ENCODE peak calls at places on chromosomes 7 and 10, in ten cellular contexts. S is mesenchymal stem cell, Z is PC-3, K is AG04450, L is sigmoid colon, M is psoas muscle, O is breast epithelium, J is hepatocyte, X is Peyer's patch, R is IMR-90. Y is an unnamed sample. For H3K9me3, the result is how much of the 10 kb centered on the place peaks cover.

GRCh38 chr7:89837515-89837914 is 316.8 kb upstream of the STEAP1 start:
- DNase-seq in L (no peak), S (no peak), Z (peak), J (no peak), X (no peak), K (no peak), O (no peak), M (no peak), R (no peak), Y (no peak)

GRCh38 chr7:112206238-112207105 is at the start of the genes DOCK4 and ZNF277:
- DNase-seq in O (peak), S (peak), J (peak), M (peak), X (peak), Z (peak), R (peak), L (peak), K (peak), Y (peak)

GRCh38 chr10:43197834-43198681 is 59.8 kb downstream of the CSGALNACT2 start:
- DNase-seq in X (peak), M (no peak), R (no peak), L (peak), O (peak), Z (peak), K (no peak), J (no peak), S (no peak), Y (no peak)

GRCh38 chr7:138784692-138785091 is 13.1 kb upstream of the TMEM213 start:
- DNase-seq in Z (peak), S (no peak), J (no peak), R (no peak), K (no peak), O (peak), L (no peak), X (no peak), M (no peak), Y (no peak)

GRCh38 chr10:48449501-48450232 is 143.2 kb downstream of the MAPK8 start:
- DNase-seq in K (no peak), O (no peak), X (peak), L (peak), S (no peak), M (no peak), R (no peak), J (peak), Z (no peak), Y (no peak)

GRCh38 chr10:132514841-132515521 is 22.6 kb upstream of the INPP5A start:
- DNase-seq in X (peak), S (no peak), L (peak), J (no peak), O (no peak), R (no peak), Z (no peak), M (no peak), K (no peak), Y (no peak)

GRCh38 chr10:68172324-68172723 is 59.6 kb downstream of the ATOH7 start:
- DNase-seq in S (no peak), X (no peak), K (no peak), O (no peak), L (no peak), R (no peak), Z (no peak), M (no peak), J (no peak), Y (no peak)

GRCh38 chr7:23277359-23277989 is 21.7 kb upstream of the MALSU1 start:
- DNase-seq in Z (peak), J (peak), K (peak), L (no peak), O (no peak), S (peak), M (no peak), X (peak), R (peak), Y (no peak)

GRCh38 chr7:36604801-36605200 is 119.5 kb downstream of the AOAH start:
- DNase-seq in Z (no peak), X (no peak), O (no peak), S (peak), R (no peak), K (no peak), M (no peak), L (no peak), J (peak), Y (no peak)

GRCh38 chr10:63720689-63721088 is 199.5 kb downstream of the REEP3 start:
- DNase-seq in S (no peak), O (no peak), Z (peak), K (no peak), L (no peak), J (no peak), M (no peak), X (no peak), R (no peak), Y (no peak)

GRCh38 chr10:80414126-80414898 is 6.0 kb downstream of the PRXL2A start:
- DNase-seq in K (peak), S (peak), X (peak), R (peak), O (no peak), Z (no peak), J (no peak), L (no peak), M (no peak), Y (no peak)

GRCh38 chr7:1536768-1537630 is 6.5 kb downstream of the MAFK start:
- DNase-seq in X (peak), Z (peak), K (peak), J (peak), L (peak), S (peak), R (peak), M (peak), O (peak), Y (no peak)

GRCh38 chr7:76300210-76300731 is 2.2 kb upstream of the HSPB1 start:
- DNase-seq in M (no peak), O (peak), L (no peak), Z (peak), S (peak), J (peak), X (peak), R (peak), K (no peak), Y (no peak)

GRCh38 chr10:114631678-114632417 is 26.2 kb downstream of the ABLIM1 start:
- DNase-seq in O (no peak), Z (no peak), L (peak), J (peak), M (peak), R (no peak), X (peak), S (peak), K (no peak), Y (peak)

GRCh38 chr7:17301491-17302101 is 3.1 kb downstream of the AHR start:
- DNase-seq in L (peak), S (peak), J (peak), K (no peak), R (peak), Z (peak), M (no peak), X (peak), O (no peak), Y (peak)

GRCh38 chr7:150735596-150736358 is 1.4 kb upstream of the GIMAP5 start:
- DNase-seq in Z (no peak), K (no peak), J (no peak), L (no peak), M (no peak), R (no peak), O (no peak), S (no peak), X (no peak), Y (no peak)

GRCh38 chr7:150380463-150380862 is 1.3 kb downstream of the ZNF775 start:
- DNase-seq in J (no peak), L (peak), X (no peak), K (no peak), S (no peak), O (no peak), Z (no peak), R (no peak), M (no peak), Y (no peak)

GRCh38 chr7:92802398-92802797 is 34.0 kb downstream of the CDK6 start:
- DNase-seq in L (no peak), M (no peak), Z (no peak), K (no peak), S (no peak), O (no peak), J (no peak), R (no peak), X (no peak), Y (no peak)

GRCh38 chr10:106395061-106395749 is 769.3 kb downstream of the SORCS1 start:
- DNase-seq in J (no peak), X (no peak), R (no peak), S (no peak), K (no peak), Z (no peak), L (no peak), M (no peak), O (no peak), Y (no peak)

GRCh38 chr10:598415-599170 is 90.9 kb downstream of the DIP2C start:
- DNase-seq in X (no peak), J (peak), Z (no peak), L (no peak), O (no peak), M (no peak), R (peak), S (peak), K (peak), Y (no peak)

GRCh38 chr7:135976312-135977019 is 693 bp downstream of the MTPN start:
- DNase-seq in M (no peak), R (peak), Z (peak), X (peak), L (no peak), J (peak), O (no peak), S (no peak), K (no peak), Y (peak)

GRCh38 chr10:10794776-10795175 is 222.9 kb upstream of the CELF2 start:
- DNase-seq in O (no peak), Z (peak), L (no peak), K (no peak), R (peak), M (no peak), J (no peak), S (peak), X (no peak), Y (no peak)

GRCh38 chr7:80316811-80317210 is 182.2 kb downstream of the GNAI1 start:
- DNase-seq in Z (peak), R (no peak), K (no peak), S (no peak), M (no peak), O (no peak), X (no peak), J (no peak), L (no peak), Y (no peak)

GRCh38 chr10:77601488-77601887 is 36.1 kb downstream of the KCNMA1 start:
- DNase-seq in J (peak), S (peak), O (no peak), M (no peak), R (peak), K (no peak), Z (peak), L (peak), X (peak), Y (no peak)

GRCh38 chr10:2964632-2965296 is 102.6 kb upstream of the PFKP start:
- DNase-seq in K (no peak), M (no peak), J (no peak), O (no peak), S (no peak), X (no peak), Z (no peak), R (no peak), L (no peak), Y (no peak)

GRCh38 chr7:138429577-138430250 is 30.3 kb upstream of the TRIM24 start:
- DNase-seq in K (no peak), L (no peak), Z (peak), S (no peak), X (no peak), J (peak), O (no peak), M (no peak), R (no peak), Y (no peak)

GRCh38 chr7:73971315-73971700 is 56.7 kb upstream of the ELN start:
- DNase-seq in K (no peak), J (no peak), O (no peak), S (no peak), Z (no peak), M (no peak), L (no peak), X (no peak), R (no peak), Y (no peak)

GRCh38 chr7:43764039-43764789 is 5.7 kb downstream of the BLVRA start:
- DNase-seq in J (peak), S (no peak), O (peak), X (peak), Z (peak), K (no peak), L (peak), R (no peak), M (peak), Y (no peak)

GRCh38 chr10:106169241-106169640 is 995.3 kb downstream of the SORCS1 start:
- DNase-seq in J (no peak), Z (no peak), O (no peak), R (no peak), M (no peak), S (no peak), L (no peak), X (no peak), K (no peak), Y (no peak)

GRCh38 chr10:15120523-15120922 is 23.4 kb downstream of the RPP38 start:
- DNase-seq in O (no peak), S (no peak), J (no peak), Z (peak), L (no peak), R (peak), X (no peak), M (no peak), K (no peak), Y (no peak)

GRCh38 chr10:107733731-107734130 is 569.2 kb upstream of the SORCS1 start:
- DNase-seq in M (no peak), J (no peak), X (no peak), R (no peak), L (no peak), O (no peak), Z (no peak), S (no peak), K (no peak), Y (no peak)

GRCh38 chr10:86362129-86362527 is 4.5 kb downstream of the GRID1 start:
- DNase-seq in L (peak), Z (no peak), X (peak), S (no peak), R (no peak), M (no peak), O (no peak), J (no peak), K (no peak), Y (no peak)

DNA sequence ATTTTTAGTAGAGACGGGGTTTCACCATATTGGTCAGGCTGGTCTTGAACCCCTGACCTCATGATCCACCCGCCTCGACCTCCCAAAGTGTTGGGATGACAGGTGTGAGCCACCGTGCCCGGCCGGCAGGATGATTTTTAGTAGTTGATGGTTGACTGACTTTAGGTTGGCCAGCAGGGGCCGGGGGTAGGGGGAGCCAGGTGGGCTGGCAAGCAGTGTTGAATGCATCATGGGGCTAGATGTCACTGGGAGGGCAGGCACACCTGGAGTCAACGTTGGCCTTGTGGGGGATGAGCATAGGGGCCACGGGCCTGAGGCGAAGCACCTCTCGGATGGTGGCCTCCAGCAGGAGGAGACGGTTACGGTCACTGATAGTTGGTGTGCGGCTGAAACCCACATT is 5.0 kb downstream of the CYP17A1 start:
- DNase-seq in X (no peak), M (no peak), R (no peak), K (no peak), L (no peak), O (no peak), Z (no peak), S (no peak), J (no peak), Y (no peak)
- H3K9me3 ChIP-seq in X (under half), M (under half), R (under half), K (under half), L (under half), O (under half), Z (under half), S (under half), J (under half), Y (under half)

GRCh38 chr7:42661312-42661711 is 250.6 kb downstream of the C7orf25 start:
- DNase-seq in S (peak), K (no peak), L (no peak), Z (peak), J (no peak), X (no peak), M (no peak), R (no peak), O (no peak), Y (no peak)
- H3K9me3 ChIP-seq in S (under half), K (under half), L (under half), Z (under half), J (under half), X (under half), M (under half), R (under half), O (under half), Y (under half)

DNA sequence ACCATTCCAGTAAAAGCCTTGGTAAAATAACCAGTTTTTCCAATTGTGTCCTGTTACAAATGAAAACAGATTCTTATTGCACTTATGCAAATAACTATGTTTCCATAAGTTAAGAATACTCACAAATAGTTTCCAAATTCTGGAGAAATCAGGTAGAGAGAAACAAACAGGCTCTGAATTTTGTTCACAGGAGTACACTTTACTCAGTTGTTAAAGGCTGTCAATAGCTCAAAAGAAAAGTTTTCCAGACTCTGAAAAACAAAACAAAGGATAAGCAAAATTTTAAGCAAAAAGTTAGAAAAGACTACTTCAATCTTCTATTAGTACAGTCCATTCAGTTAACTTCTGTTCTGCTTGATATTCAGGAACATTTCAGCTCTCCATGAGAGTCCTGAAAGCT is 32.8 kb upstream of the ZNF365 start:
- DNase-seq in O (no peak), M (no peak), Z (peak), J (no peak), S (no peak), L (no peak), X (no peak), K (no peak), R (no peak), Y (no peak)
- H3K9me3 ChIP-seq in O (under half), M (under half), Z (half or more), J (under half), S (half or more), L (under half), X (under half), K (under half), R (under half), Y (under half)

GRCh38 chr10:131157899-131158298 is 153.6 kb downstream of the TCERG1L start:
- DNase-seq in O (no peak), L (no peak), X (no peak), J (no peak), M (no peak), Z (no peak), K (no peak), S (no peak), R (no peak), Y (no peak)
- H3K9me3 ChIP-seq in O (under half), L (under half), X (under half), J (under half), M (under half), Z (under half), K (half or more), S (under half), R (half or more), Y (under half)

DNA sequence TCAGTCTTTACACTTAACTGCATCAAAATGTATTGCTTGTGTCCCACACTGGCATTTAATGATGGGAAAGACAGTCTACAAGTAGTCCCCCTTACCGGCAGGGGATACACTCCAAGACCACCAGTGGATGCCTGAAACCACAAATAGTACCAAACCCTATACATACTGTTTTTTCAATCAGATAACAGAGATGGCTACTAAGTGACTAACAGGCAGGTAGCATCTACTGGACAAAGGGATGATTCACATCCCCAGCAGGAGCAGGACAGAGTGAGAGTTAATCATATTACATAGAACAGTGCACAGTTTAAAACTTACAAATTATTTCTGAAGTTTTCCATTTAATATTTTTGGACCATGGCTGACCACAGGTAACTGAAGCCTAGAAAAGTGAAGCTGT is 13.2 kb downstream of the TMEM243 start:
- DNase-seq in L (no peak), Z (peak), O (no peak), R (peak), K (no peak), S (no peak), J (no peak), X (no peak), M (no peak), Y (no peak)
- H3K9me3 ChIP-seq in L (under half), Z (under half), O (under half), R (under half), K (under half), S (under half), J (under half), X (under half), M (under half), Y (under half)

GRCh38 chr7:158373761-158374545 is 213.7 kb downstream of the PTPRN2 start:
- DNase-seq in R (no peak), J (no peak), L (peak), M (no peak), X (no peak), K (no peak), O (no peak), Z (no peak), S (no peak), Y (no peak)

GRCh38 chr7:158371856-158372255 is 215.8 kb downstream of the PTPRN2 start:
- DNase-seq in J (no peak), Z (no peak), L (peak), O (no peak), R (no peak), M (no peak), X (no peak), K (no peak), S (no peak), Y (no peak)

GRCh38 chr7:158372400-158373302 is 215.0 kb downstream of the PTPRN2 start:
- DNase-seq in X (no peak), L (no peak), J (no peak), Z (no peak), S (no peak), O (no peak), K (no peak), R (no peak), M (no peak), Y (no peak)

GRCh38 chr7:158375034-158375433 is 212.6 kb downstream of the PTPRN2 start:
- DNase-seq in J (no peak), Z (peak), O (no peak), R (no peak), X (no peak), S (no peak), K (no peak), M (no peak), L (peak), Y (no peak)

DNA sequence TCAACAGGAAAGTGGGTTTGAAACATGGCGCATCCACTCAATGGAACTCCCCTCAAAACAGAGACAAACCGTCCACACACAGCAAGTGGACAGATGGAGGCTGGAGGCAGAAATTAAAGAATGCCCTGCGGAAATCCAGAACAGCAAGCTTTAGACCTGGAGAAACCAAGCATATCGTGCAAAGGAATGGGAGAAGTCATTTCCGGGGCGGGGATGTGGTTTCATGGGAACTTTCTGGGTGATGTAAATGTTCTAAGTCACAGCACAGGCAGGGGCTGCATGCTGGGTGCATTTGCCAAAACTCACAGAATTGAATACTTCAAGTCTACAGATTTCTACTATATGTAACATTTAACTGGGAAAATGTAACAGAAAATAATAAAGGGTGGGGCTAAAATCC is 213.0 kb downstream of the PTPRN2 start:
- DNase-seq in S (no peak), L (no peak), M (no peak), Z (peak), X (no peak), O (no peak), K (no peak), R (no peak), J (no peak), Y (no peak)
- H3K9me3 ChIP-seq in S (under half), L (under half), M (under half), Z (under half), X (under half), O (under half), K (half or more), R (under half), J (under half), Y (under half)